ENCODE peak calls at places on chromosomes 13 and 19, in four cellular contexts. V, D, C and H are unnamed samples.

GRCh38 chr19:4373601-4374441 is 26.5 kb downstream of the SH3GL1 start:
- DNase-seq in V (no peak), D (no peak), C (no peak), H (no peak)

GRCh38 chr13:98780972-98781869 is 28.7 kb upstream of the SLC15A1 start:
- DNase-seq in V (no peak), D (no peak), C (no peak), H (no peak)

GRCh38 chr19:10797541-10798256 is 38.3 kb downstream of the TMED1 start:
- DNase-seq in V (no peak), D (no peak), C (no peak), H (no peak)

GRCh38 chr19:31301306-31301980 is 47.8 kb downstream of the TSHZ3 start:
- DNase-seq in V (peak; percentile 55), D (no peak), C (no peak), H (no peak)

GRCh38 chr19:49489601-49490167 is 2.3 kb downstream of the RPL13A start:
- DNase-seq in V (no peak), D (no peak), C (no peak), H (no peak)

GRCh38 chr19:38064661-38065425 is 157.8 kb downstream of the SIPA1L3 start:
- DNase-seq in V (no peak), D (no peak), C (no peak), H (no peak)

GRCh38 chr13:107576430-107576829 is 638.9 kb downstream of the LIG4 start:
- DNase-seq in V (no peak), D (no peak), C (no peak), H (no peak)

GRCh38 chr19:35144600-35145436 is 1.8 kb downstream of the FXYD7 start:
- DNase-seq in V (no peak), D (no peak), C (peak; percentile 98), H (no peak)

GRCh38 chr13:77751513-77752456 is 54.3 kb downstream of the SLAIN1 start:
- DNase-seq in V (no peak), D (peak; percentile 69), C (peak; percentile 76), H (no peak)

DNA sequence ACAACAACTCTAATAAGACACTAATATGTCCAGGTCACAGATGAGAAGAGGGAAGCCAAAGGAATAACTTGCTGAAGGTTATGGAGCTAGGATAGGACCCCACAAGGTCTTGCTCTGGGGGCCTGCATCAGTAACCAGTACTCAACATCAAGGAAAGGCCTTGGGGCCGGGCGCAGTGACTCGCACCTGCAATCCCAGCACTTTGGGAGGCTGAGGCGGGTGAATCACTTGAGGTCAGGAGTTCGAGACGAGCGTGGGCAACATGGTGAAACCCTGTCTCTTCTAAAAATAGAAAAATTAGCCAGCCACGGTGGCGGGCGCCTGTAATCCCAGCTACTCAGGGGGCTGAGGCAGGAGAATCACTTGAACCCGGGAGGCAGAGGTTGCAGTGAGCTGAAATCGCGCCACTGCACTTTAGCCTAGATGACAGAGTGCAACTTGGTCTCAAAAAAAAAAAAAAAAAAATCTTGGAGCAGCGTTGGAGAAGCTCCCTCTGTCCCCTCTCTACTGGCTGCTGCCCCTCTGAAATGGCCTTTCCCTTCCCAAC is 1.8 kb downstream of the LONP1 start:
- DNase-seq in V (no peak), D (no peak), C (no peak), H (no peak)
- H3K4me3 ChIP-seq in V (peak overlapping the region; percentile 96), D (peak overlapping the region; percentile 84), C (peak overlapping the region; percentile 88), H (no peak overlapping the region)

GRCh38 chr13:112781881-112782361 is 92.1 kb downstream of the ATP11A start:
- DNase-seq in V (peak; percentile 79), D (no peak), C (no peak), H (no peak)
- H3K27ac ChIP-seq in V (peak overlapping the region; percentile 85), D (no peak overlapping the region), C (peak overlapping the region; percentile 66), H (no peak overlapping the region)

GRCh38 chr19:46481947-46482346 is 10.6 kb upstream of the PNMA8A start:
- DNase-seq in V (no peak), D (no peak), C (no peak), H (no peak)
- H3K4me3 ChIP-seq in V (no peak overlapping the region), D (no peak overlapping the region), C (no peak overlapping the region), H (peak overlapping the region; percentile 15)

DNA sequence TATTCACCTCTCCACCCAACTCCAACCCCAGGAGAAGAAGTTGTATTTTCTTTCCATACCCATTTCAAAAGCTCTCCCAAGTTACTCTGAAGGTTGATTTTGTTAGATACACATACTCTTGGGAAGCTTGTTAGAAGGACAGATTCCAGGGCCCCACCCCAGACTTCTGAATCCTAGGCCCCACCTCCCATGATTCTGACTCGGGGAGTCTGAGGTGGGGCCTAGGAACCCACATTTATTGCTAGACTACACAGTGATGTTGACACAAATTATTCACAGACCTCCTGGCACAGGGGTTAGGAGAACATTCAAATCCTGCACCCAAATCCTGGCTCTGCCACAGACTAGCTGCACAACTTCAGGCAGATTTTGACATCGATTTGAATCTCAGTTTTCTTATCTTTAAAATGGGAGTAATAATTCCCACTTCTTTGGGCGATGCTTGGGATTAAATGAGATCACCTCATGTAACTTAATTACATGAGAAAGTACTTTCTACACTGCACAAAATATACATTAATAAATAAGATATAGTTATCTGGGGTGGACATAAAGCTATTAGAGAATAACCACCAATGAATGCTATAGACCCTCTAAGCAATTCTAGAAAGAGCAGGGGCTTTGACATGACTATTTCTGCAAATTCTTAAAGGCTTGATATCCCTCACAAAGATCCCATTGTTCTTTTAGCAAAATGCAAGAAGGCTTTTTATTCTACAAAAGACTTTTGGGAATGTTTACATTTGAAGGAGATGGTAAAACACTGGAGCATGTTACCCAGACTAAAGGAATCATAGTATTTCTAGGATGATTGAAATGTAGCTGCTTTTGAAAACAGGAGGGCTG is 18.0 kb downstream of the MBNL2 start:
- DNase-seq in V (no peak), D (no peak), C (no peak), H (no peak)
- H3K27ac ChIP-seq in V (peak overlapping the region; percentile 49), D (no peak overlapping the region), C (no peak overlapping the region), H (peak overlapping the region; percentile 74)

GRCh38 chr13:73335226-73335625 is 276.4 kb downstream of the KLF5 start:
- DNase-seq in V (no peak), D (no peak), C (no peak), H (no peak)
- H3K4me3 ChIP-seq in V (no peak overlapping the region), D (no peak overlapping the region), C (no peak overlapping the region), H (no peak overlapping the region)